ENCODE peak calls at places on chromosomes 4 and X, in seven cellular contexts. Q is fibroblast of lung; R is neuronal stem cell; L is psoas muscle; O is CD8-positive, alpha-beta memory T cell; P is GM23248; Z is heart right ventricle. V is an unnamed sample. For H3K4me1 and H3K9me3, the result is how much of the 10 kb centered on the place peaks cover.

GRCh38 chr4:38030023-38030422 is 69.8 kb downstream of the PTTG2 start:
- DNase-seq in P (peak), Q (no peak), L (no peak), O (no peak), Z (no peak), R (no peak), V (no peak)

GRCh38 chr4:146638801-146639351 is at the start of gene POU4F2:
- DNase-seq in Q (no peak), O (no peak), Z (no peak), P (peak), L (no peak), R (no peak), V (no peak)

GRCh38 chr4:169818063-169818679 is 60.4 kb upstream of the HPF1 start:
- DNase-seq in P (no peak), L (no peak), Z (no peak), R (no peak), Q (no peak), O (no peak), V (no peak)

GRCh38 chrX:12446342-12447075 is 308.2 kb downstream of the FRMPD4 start:
- DNase-seq in O (no peak), Q (peak), Z (no peak), P (no peak), R (no peak), L (no peak), V (no peak)

GRCh38 chrX:121755541-121755940 is 708.1 kb downstream of the GLUD2 start:
- DNase-seq in R (no peak), Q (no peak), L (no peak), O (no peak), P (no peak), Z (no peak), V (no peak)

GRCh38 chrX:23945206-23945605 is 37.4 kb downstream of the CXorf58 start:
- DNase-seq in P (no peak), Q (no peak), Z (no peak), L (no peak), R (no peak), O (no peak), V (no peak)

GRCh38 chr4:143420227-143420626 is 83.6 kb downstream of the GAB1 start:
- DNase-seq in L (no peak), Q (no peak), O (no peak), R (no peak), P (no peak), Z (no peak), V (no peak)

GRCh38 chr4:95507561-95507960 is 41.2 kb downstream of the UNC5C start:
- DNase-seq in P (no peak), O (no peak), Z (no peak), L (no peak), R (no peak), Q (no peak), V (no peak)

GRCh38 chr4:127698789-127699200 is 31.4 kb upstream of the SLC25A31 start:
- DNase-seq in Q (peak), Z (no peak), R (no peak), O (no peak), L (no peak), P (peak), V (no peak)

GRCh38 chr4:122038896-122039295 is 87.0 kb upstream of the TRPC3 start:
- DNase-seq in Z (no peak), P (no peak), L (no peak), Q (peak), O (no peak), R (no peak), V (no peak)

GRCh38 chr4:185803015-185803414 is 9.0 kb downstream of the SORBS2 start:
- DNase-seq in Q (no peak), O (no peak), P (no peak), Z (no peak), R (no peak), L (no peak), V (no peak)

GRCh38 chrX:13257223-13258051 is 62.4 kb downstream of the ATXN3L start:
- DNase-seq in O (no peak), P (no peak), R (no peak), Q (no peak), Z (no peak), L (no peak), V (no peak)

GRCh38 chr4:153573221-153573620 is 107.1 kb downstream of the TMEM131L start:
- DNase-seq in P (no peak), Z (peak), Q (no peak), R (no peak), L (peak), O (no peak), V (no peak)
- H3K4me3 ChIP-seq in P (no peak), Z (no peak), Q (no peak), R (no peak), L (no peak), O (no peak), V (no peak)

DNA sequence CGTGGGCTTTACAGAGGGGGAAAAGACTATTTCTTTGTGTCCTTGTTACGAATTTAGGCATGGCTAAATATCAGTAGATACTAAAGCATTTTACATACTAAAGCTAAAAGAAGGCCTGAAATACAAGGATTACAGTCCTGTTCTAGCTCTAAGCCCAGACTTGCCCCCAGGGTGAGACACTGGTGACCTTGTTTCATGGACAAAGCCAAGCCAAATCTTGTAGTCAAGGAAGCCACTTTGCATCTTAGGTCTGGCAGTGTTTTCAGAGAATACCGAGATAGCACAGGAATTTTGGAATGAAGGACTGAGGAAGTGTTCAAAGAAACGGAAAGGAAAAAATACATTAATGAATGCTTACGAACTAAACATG is 733 bp upstream of the G3BP2 start:
- DNase-seq in L (no peak), P (no peak), R (no peak), O (no peak), Q (no peak), Z (no peak), V (no peak)
- H3K4me1 ChIP-seq in L (under half), P (under half), R (under half), O (under half), Q (under half), Z (under half), V (under half)

GRCh38 chrX:109350621-109351020 is 131.3 kb downstream of the GUCY2F start:
- DNase-seq in L (no peak), Q (no peak), P (no peak), R (no peak), Z (no peak), O (no peak), V (no peak)

GRCh38 chrX:109345866-109346265 is 136.0 kb downstream of the GUCY2F start:
- DNase-seq in O (no peak), P (no peak), Z (no peak), L (no peak), Q (no peak), R (no peak), V (no peak)

GRCh38 chrX:109350051-109350450 is 131.8 kb downstream of the GUCY2F start:
- DNase-seq in Z (no peak), O (no peak), Q (no peak), R (no peak), L (no peak), P (no peak), V (no peak)

GRCh38 chrX:109347618-109348017 is 134.3 kb downstream of the GUCY2F start:
- DNase-seq in R (no peak), Q (peak), Z (no peak), O (no peak), P (peak), L (no peak), V (no peak)

GRCh38 chrX:109344666-109345065 is 137.2 kb downstream of the GUCY2F start:
- DNase-seq in L (no peak), P (no peak), R (no peak), Q (no peak), O (no peak), Z (no peak), V (no peak)
- H3K9me3 ChIP-seq in L (under half), P (under half), R (under half), Q (under half), O (under half), Z (under half), V (under half)

DNA sequence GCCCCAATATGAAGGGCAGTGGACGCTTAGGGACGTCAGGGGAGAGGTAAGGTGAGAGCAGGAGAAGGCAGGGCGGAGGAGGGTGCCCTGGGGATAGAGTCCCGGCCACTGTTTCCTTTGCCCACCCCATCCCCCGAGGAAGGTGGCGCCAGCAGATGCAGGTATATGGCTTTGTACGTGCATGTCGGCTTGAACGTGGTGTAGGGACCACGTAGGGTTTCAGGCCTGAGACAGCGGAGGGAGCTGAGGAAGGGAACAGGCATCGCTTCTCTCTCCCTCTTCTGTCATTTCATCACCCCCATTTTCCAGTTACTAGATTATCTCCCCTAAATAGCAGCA is 97.9 kb downstream of the PHKA2 start:
- DNase-seq in L (no peak), R (no peak), Z (no peak), Q (no peak), P (no peak), O (peak), V (no peak)
- H3K4me3 ChIP-seq in L (peak), R (peak), Z (peak), Q (peak), P (peak), O (peak), V (peak)

GRCh38 chr4:40214038-40214437 is 17.2 kb downstream of the RHOH start:
- DNase-seq in P (no peak), Z (no peak), R (no peak), O (peak), L (no peak), Q (no peak), V (peak)

GRCh38 chr4:40212674-40213504 is 16.1 kb downstream of the RHOH start:
- DNase-seq in L (no peak), Q (peak), P (peak), Z (no peak), R (no peak), O (no peak), V (no peak)

GRCh38 chr4:40216622-40217366 is 20.0 kb downstream of the RHOH start:
- DNase-seq in L (no peak), R (no peak), P (no peak), O (no peak), Z (no peak), Q (no peak), V (no peak)

GRCh38 chr4:40211224-40212185 is 14.7 kb downstream of the RHOH start:
- DNase-seq in O (no peak), R (no peak), Q (peak), L (no peak), P (no peak), Z (no peak), V (no peak)

DNA sequence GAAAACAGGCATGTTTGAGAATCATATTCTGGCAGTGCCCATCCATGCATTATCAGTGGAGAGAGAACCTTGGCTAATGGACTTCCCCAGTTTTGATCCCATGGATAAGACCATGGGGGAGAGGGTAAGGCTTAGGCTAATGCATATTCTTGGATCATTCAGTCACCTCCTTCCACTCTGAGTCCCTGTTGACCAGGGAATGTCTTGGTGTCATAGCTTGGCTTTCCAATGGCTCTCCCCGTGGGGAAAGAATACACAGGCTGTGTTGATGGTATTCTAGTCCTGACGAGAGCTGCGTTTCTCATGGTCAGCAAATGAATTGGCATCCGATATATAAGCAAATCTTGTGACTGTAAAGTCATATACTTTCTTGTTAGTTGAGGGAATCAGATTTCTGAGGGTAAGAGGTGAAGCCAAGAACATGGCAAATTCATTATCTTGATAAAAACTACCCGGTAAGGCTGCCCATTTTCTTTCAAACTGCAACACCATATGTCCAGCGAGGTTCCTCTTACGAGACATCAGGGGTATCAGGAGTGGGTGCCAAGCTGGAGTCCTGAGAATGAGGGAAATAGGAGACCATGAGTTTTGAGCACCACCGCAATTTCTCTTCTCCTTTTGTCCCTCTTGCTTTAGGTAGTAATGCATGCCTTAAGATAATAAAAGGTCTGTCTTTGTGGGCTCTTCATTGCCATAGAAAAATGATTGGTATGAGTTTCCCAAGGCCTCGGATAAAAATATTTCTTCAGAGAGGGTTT is 18.0 kb downstream of the RHOH start:
- DNase-seq in O (no peak), Z (no peak), L (no peak), Q (no peak), R (no peak), P (no peak), V (no peak)
- H3K4me1 ChIP-seq in O (half or more), Z (under half), L (under half), Q (under half), R (under half), P (under half), V (half or more)

GRCh38 chrX:152929898-152930297 is 32.0 kb downstream of the ZNF185 start:
- DNase-seq in P (no peak), L (no peak), R (no peak), Q (no peak), O (no peak), Z (no peak), V (no peak)

GRCh38 chrX:152928761-152929400 is 31.0 kb downstream of the ZNF185 start:
- DNase-seq in Z (no peak), R (no peak), L (peak), O (no peak), Q (no peak), P (no peak), V (no peak)

GRCh38 chrX:152930516-152930915 is 32.6 kb downstream of the ZNF185 start:
- DNase-seq in Q (no peak), O (no peak), L (no peak), R (no peak), P (no peak), Z (no peak), V (no peak)

GRCh38 chrX:152932598-152933175 is 34.8 kb downstream of the ZNF185 start:
- DNase-seq in R (no peak), Z (no peak), O (no peak), P (no peak), Q (no peak), L (no peak), V (no peak)

GRCh38 chrX:152932144-152932543 is 34.3 kb downstream of the ZNF185 start:
- DNase-seq in O (no peak), Z (no peak), P (no peak), R (no peak), Q (no peak), L (no peak), V (no peak)
- H3K9me3 ChIP-seq in O (under half), Z (under half), P (under half), R (under half), Q (under half), L (under half), V (under half)

GRCh38 chr4:87041142-87041541 is 106.3 kb downstream of the AFF1 start:
- DNase-seq in Z (no peak), L (no peak), O (no peak), Q (no peak), P (peak), R (no peak), V (no peak)

GRCh38 chr4:87038837-87039715 is 104.3 kb downstream of the AFF1 start:
- DNase-seq in R (peak), Q (peak), Z (peak), O (no peak), L (peak), P (peak), V (no peak)

GRCh38 chr4:87035881-87036509 is 101.2 kb downstream of the AFF1 start:
- DNase-seq in L (no peak), R (no peak), O (no peak), P (no peak), Z (no peak), Q (no peak), V (no peak)

GRCh38 chr4:87036713-87037112 is 101.9 kb downstream of the AFF1 start:
- DNase-seq in O (no peak), Q (no peak), Z (no peak), P (no peak), L (no peak), R (no peak), V (no peak)

DNA sequence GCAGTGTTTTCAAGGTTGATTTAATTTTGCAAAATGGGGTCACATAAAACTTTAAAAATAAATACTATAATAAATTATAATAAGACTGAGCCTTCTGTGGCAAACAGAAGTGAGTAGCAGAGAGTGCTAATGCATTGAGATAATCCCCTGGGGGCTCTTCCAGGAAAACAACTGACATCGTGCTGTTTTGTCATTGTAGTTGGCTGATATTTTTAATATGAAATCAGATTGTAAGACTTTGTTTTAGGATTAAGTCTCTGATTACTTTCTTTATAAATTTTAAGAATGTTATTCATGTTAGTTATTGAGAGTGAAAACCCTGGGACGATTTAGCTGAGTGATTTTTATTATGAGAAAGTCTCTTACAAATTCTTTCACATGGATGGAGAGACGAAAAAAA is 103.1 kb downstream of the AFF1 start:
- DNase-seq in Q (no peak), Z (no peak), R (no peak), O (no peak), L (no peak), P (peak), V (no peak)
- H3K4me3 ChIP-seq in Q (no peak), Z (no peak), R (no peak), O (no peak), L (peak), P (no peak), V (no peak)

V was measured in CD4-positive, alpha-beta memory T cell.